ENCODE peak calls at places on chromosomes 4 and X, in five cellular contexts. O is GM23338, V is left lung, X is kidney, F is foreskin keratinocyte. S is an unnamed sample.

GRCh38 chrX:8084023-8084422 is 87.0 kb downstream of the VCX2 start:
- DNase-seq in O (no peak), V (no peak), X (no peak), F (peak; percentile 19), S (no peak)

GRCh38 chrX:154051210-154051810 is 31.6 kb upstream of the IRAK1 start:
- DNase-seq in O (peak; percentile 78), V (no peak), X (no peak), F (no peak), S (no peak)

GRCh38 chrX:103310592-103311400 is at the start of gene BEX2:
- DNase-seq in O (peak; percentile 90), V (peak; percentile 86), X (peak; percentile 92), F (peak; percentile 2), S (peak; percentile 61)

GRCh38 chr4:118765399-118765798 is 70.5 kb downstream of the SEC24D start:
- DNase-seq in O (no peak), V (no peak), X (no peak), F (peak; percentile 52), S (no peak)

GRCh38 chrX:3066555-3066954 is 25.3 kb downstream of the ARSF start:
- DNase-seq in O (peak; percentile 3), V (no peak), X (no peak), F (peak; percentile 18), S (no peak)

GRCh38 chrX:69088171-69088938 is 76.9 kb downstream of the PJA1 start:
- DNase-seq in O (no peak), V (no peak), X (peak; percentile 78), F (no peak), S (no peak)

GRCh38 chr4:147103403-147103946 is 157.8 kb upstream of the TTC29 start:
- DNase-seq in O (no peak), V (no peak), X (peak; percentile 77), F (peak; percentile 40), S (no peak)

GRCh38 chr4:155426953-155427352 is 50.2 kb upstream of the MAP9 start:
- DNase-seq in O (peak; percentile 87), V (no peak), X (no peak), F (no peak), S (no peak)

GRCh38 chr4:173591760-173592159 is 61.7 kb upstream of the HAND2 start:
- DNase-seq in O (peak; percentile 49), V (no peak), X (no peak), F (no peak), S (no peak)

GRCh38 chr4:140497776-140498636 is at the start of gene MGAT4D:
- DNase-seq in O (peak; percentile 73), V (peak; percentile 75), X (no peak), F (no peak), S (no peak)

GRCh38 chr4:111854494-111855087 is 290.7 kb upstream of the FAM241A start:
- DNase-seq in O (peak; percentile 57), V (no peak), X (no peak), F (no peak), S (no peak)

GRCh38 chr4:154349829-154350228 is 141.8 kb downstream of the DCHS2 start:
- DNase-seq in O (peak; percentile 74), V (no peak), X (no peak), F (no peak), S (no peak)

GRCh38 chr4:8071741-8072140 is 86.9 kb downstream of the ABLIM2 start:
- DNase-seq in O (no peak), V (peak; percentile 78), X (peak; percentile 67), F (no peak), S (no peak)

GRCh38 chrX:72128881-72129280 is 2.8 kb downstream of the RTL5 start:
- DNase-seq in O (peak; percentile 58), V (no peak), X (no peak), F (no peak), S (no peak)

GRCh38 chrX:13733506-13733905 is 914 bp downstream of the TRAPPC2 start:
- DNase-seq in O (no peak), V (no peak), X (no peak), F (no peak), S (no peak)

GRCh38 chr4:71711985-71712348 is 71.9 kb downstream of the GC start:
- DNase-seq in O (no peak), V (no peak), X (no peak), F (no peak), S (no peak)

GRCh38 chr4:110970642-110971041 is 347.8 kb upstream of the PITX2 start:
- DNase-seq in O (peak; percentile 92), V (no peak), X (no peak), F (peak; percentile 38), S (no peak)

DNA sequence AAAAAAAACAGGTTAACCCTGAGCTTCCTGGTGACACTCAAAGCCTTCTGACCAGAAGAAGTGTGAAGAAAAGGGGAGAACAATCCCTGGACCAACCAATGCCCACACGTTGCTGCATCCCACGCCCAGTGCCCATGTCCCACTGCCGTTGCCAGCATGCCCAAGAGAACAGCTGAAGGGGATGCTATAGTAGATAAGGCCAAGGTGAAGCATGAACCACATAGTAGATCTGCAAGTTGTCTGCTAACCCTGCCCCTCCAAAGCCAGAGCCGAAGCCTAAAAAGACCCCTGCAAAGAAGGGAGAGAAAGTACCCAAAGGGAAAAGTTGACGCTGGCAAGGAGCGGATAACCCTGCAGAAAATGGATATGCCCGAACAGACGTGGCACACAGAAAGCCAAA is 11.3 kb upstream of the CD38 start:
- DNase-seq in O (no peak), V (no peak), X (no peak), F (no peak), S (no peak)
- H3K4me1 ChIP-seq in O (no peaks in the 10 kb centered on the region), V (peaks cover 7% of the 10 kb centered on the region), X (no peaks in the 10 kb centered on the region), F (no peaks in the 10 kb centered on the region), S (no peaks in the 10 kb centered on the region)

GRCh38 chr4:145061325-145061920 is 36.6 kb downstream of the ANAPC10 start:
- DNase-seq in O (peak; percentile 61), V (no peak), X (peak; percentile 16), F (no peak), S (no peak)
- TF ChIP-seq CTCF in O (peak; percentile 70), V (peak; percentile 47), X (peak; percentile 33), F (peak; percentile 66), S (peak; percentile 69)

DNA sequence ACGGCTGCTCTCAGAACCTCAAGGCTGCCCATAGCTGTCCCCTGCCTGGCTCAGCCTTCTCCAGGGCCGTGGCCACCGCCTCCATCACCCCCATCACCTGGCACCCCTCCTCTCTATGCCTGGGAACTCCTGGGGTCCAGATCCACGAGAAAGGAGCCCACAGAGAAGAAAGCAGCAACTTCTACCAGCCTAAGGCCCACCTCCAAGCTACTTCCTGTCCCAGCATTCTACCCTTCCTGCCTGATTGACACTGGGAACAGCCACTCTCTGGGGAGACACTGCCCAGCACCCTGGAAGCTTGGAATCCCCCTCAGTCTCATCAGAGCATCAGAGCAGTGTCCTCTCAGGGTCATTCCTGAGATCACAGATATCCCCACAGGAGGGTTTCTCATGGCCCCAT is 36.9 kb upstream of the PROM1 start:
- DNase-seq in O (peak; percentile 47), V (no peak), X (no peak), F (no peak), S (no peak)
- H3K4me1 ChIP-seq in O (no peaks in the 10 kb centered on the region), V (peaks cover 7% of the 10 kb centered on the region), X (no peaks in the 10 kb centered on the region), F (no peaks in the 10 kb centered on the region), S (no peaks in the 10 kb centered on the region)

GRCh38 chr4:149199594-149199993 is 616.0 kb downstream of the IQCM start:
- DNase-seq in O (no peak), V (no peak), X (no peak), F (no peak), S (no peak)

GRCh38 chr4:149194061-149194460 is 621.6 kb downstream of the IQCM start:
- DNase-seq in O (no peak), V (no peak), X (no peak), F (no peak), S (no peak)
- TF ChIP-seq CTCF in O (no peak), V (no peak), X (no peak), F (no peak), S (no peak)

DNA sequence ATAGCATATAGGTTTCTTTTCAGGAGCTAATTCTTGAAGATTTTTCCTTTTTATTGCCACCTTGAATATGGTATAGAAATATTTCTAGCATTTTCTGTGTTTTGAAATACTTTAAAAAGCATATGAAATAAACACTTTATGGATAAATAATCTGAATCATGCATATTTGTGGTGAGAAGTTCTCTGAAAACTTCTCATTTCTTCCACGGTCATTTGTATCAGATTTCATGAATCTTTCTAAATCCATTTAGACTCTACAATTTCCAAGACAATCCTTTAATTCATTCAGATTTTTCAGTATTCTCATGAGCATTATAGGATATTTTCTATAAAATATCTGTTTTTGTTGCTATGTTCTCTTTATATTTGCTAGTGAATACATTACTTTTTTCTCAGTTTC is 16.2 kb upstream of the CA5B start:
- DNase-seq in O (no peak), V (no peak), X (no peak), F (no peak), S (no peak)
- H3K4me1 ChIP-seq in O (peaks cover 14% of the 10 kb centered on the region), V (no peaks in the 10 kb centered on the region), X (no peaks in the 10 kb centered on the region), F (no peaks in the 10 kb centered on the region), S (no peaks in the 10 kb centered on the region)

S was measured in RWPE2.